ENCODE peak calls at places on chromosomes 13 and 19, in ten cellular contexts. O, A, V, R, N, S, Q, C, I and K are unnamed samples. For H3K4me1, the result is how much of the 10 kb centered on the place peaks cover.

GRCh38 chr13:28859069-28859468 is 38.9 kb downstream of the MTUS2 start:
- DNase-seq in O (no peak), A (no peak), V (no peak), R (no peak), N (no peak), S (no peak), Q (no peak), C (no peak), I (no peak), K (no peak)

GRCh38 chr13:77300176-77301141 is 26.4 kb downstream of the MYCBP2 start:
- DNase-seq in O (no peak), A (peak), V (no peak), R (no peak), N (no peak), S (no peak), Q (peak), C (no peak), I (peak), K (no peak)

GRCh38 chr19:19170053-19170945 is at the start of gene MEF2B:
- DNase-seq in O (peak), A (peak), V (peak), R (peak), N (peak), S (peak), Q (peak), C (peak), I (peak), K (peak)

GRCh38 chr13:82176761-82177160 is 1705.5 kb downstream of the SLITRK1 start:
- DNase-seq in O (no peak), A (no peak), V (no peak), R (no peak), N (no peak), S (no peak), Q (no peak), C (no peak), I (no peak), K (no peak)

GRCh38 chr13:101492251-101492910 is 39.9 kb downstream of the ITGBL1 start:
- DNase-seq in O (no peak), A (no peak), V (no peak), R (no peak), N (no peak), S (no peak), Q (no peak), C (no peak), I (peak), K (no peak)

GRCh38 chr13:113560645-113561416 is 23.7 kb upstream of the TFDP1 start:
- DNase-seq in O (no peak), A (no peak), V (no peak), R (no peak), N (peak), S (no peak), Q (no peak), C (no peak), I (no peak), K (no peak)

GRCh38 chr13:82569581-82569980 is 1312.7 kb downstream of the SLITRK1 start:
- DNase-seq in O (no peak), A (no peak), V (no peak), R (no peak), N (no peak), S (no peak), Q (no peak), C (no peak), I (no peak), K (no peak)

GRCh38 chr13:75635621-75636338 is at the start of gene LMO7:
- DNase-seq in O (peak), A (no peak), V (peak), R (peak), N (no peak), S (peak), Q (peak), C (peak), I (peak), K (peak)

GRCh38 chr13:23922005-23922932 is 25.0 kb upstream of the C1QTNF9B start:
- DNase-seq in O (no peak), A (no peak), V (no peak), R (no peak), N (no peak), S (no peak), Q (no peak), C (no peak), I (peak), K (no peak)

GRCh38 chr13:88592105-88592504 is 920.9 kb downstream of the SLITRK5 start:
- DNase-seq in O (no peak), A (no peak), V (no peak), R (no peak), N (no peak), S (no peak), Q (no peak), C (no peak), I (no peak), K (no peak)

GRCh38 chr13:20461860-20462532 is 63.7 kb downstream of the CRYL1 start:
- DNase-seq in O (no peak), A (no peak), V (no peak), R (peak), N (peak), S (no peak), Q (no peak), C (no peak), I (no peak), K (peak)

GRCh38 chr13:69565334-69565733 is 542.3 kb upstream of the ATXN8OS start:
- DNase-seq in O (no peak), A (peak), V (no peak), R (no peak), N (no peak), S (no peak), Q (peak), C (no peak), I (no peak), K (peak)

GRCh38 chr13:43785681-43786471 is 896 bp downstream of the ENOX1 start:
- DNase-seq in O (no peak), A (peak), V (peak), R (peak), N (peak), S (peak), Q (peak), C (peak), I (peak), K (peak)

GRCh38 chr19:17686592-17687042 is 1.5 kb downstream of the UNC13A start:
- DNase-seq in O (no peak), A (no peak), V (no peak), R (peak), N (no peak), S (peak), Q (no peak), C (no peak), I (no peak), K (peak)

GRCh38 chr13:51015973-51016372 is 95.1 kb downstream of the C13orf42 start:
- DNase-seq in O (no peak), A (no peak), V (no peak), R (no peak), N (no peak), S (no peak), Q (no peak), C (no peak), I (no peak), K (no peak)

GRCh38 chr19:38632476-38633213 is 13.7 kb downstream of the EIF3K start:
- DNase-seq in O (no peak), A (no peak), V (no peak), R (no peak), N (no peak), S (no peak), Q (no peak), C (no peak), I (no peak), K (no peak)

GRCh38 chr19:2495130-2495641 is 19.3 kb downstream of the GADD45B start:
- DNase-seq in O (peak), A (peak), V (peak), R (peak), N (peak), S (peak), Q (no peak), C (peak), I (peak), K (peak)

GRCh38 chr13:94427313-94427712 is 52.2 kb downstream of the DCT start:
- DNase-seq in O (no peak), A (no peak), V (no peak), R (no peak), N (no peak), S (no peak), Q (no peak), C (no peak), I (no peak), K (no peak)

GRCh38 chr19:11274533-11275086 is 12.3 kb upstream of the DOCK6 start:
- DNase-seq in O (no peak), A (no peak), V (no peak), R (no peak), N (no peak), S (no peak), Q (no peak), C (no peak), I (no peak), K (no peak)

GRCh38 chr13:45215392-45216077 is 14.7 kb upstream of the KCTD4 start:
- DNase-seq in O (no peak), A (no peak), V (no peak), R (no peak), N (no peak), S (no peak), Q (no peak), C (no peak), I (no peak), K (no peak)

GRCh38 chr19:55247621-55248099 is 11.2 kb downstream of the PPP6R1 start:
- DNase-seq in O (no peak), A (no peak), V (peak), R (peak), N (no peak), S (peak), Q (no peak), C (no peak), I (no peak), K (no peak)

GRCh38 chr13:57353831-57354230 is 186.8 kb downstream of the PRR20E start:
- DNase-seq in O (no peak), A (no peak), V (no peak), R (no peak), N (no peak), S (no peak), Q (no peak), C (no peak), I (no peak), K (no peak)

GRCh38 chr13:105165449-105166125 is 1369.9 kb downstream of the EFNB2 start:
- DNase-seq in O (no peak), A (no peak), V (no peak), R (no peak), N (no peak), S (no peak), Q (no peak), C (no peak), I (no peak), K (no peak)

GRCh38 chr19:50505856-50506611 is 5.0 kb downstream of the JOSD2 start:
- DNase-seq in O (no peak), A (no peak), V (peak), R (peak), N (no peak), S (peak), Q (no peak), C (no peak), I (no peak), K (no peak)

GRCh38 chr13:112562254-112562653 is 25.7 kb downstream of the TUBGCP3 start:
- DNase-seq in O (no peak), A (no peak), V (no peak), R (no peak), N (no peak), S (no peak), Q (no peak), C (no peak), I (no peak), K (no peak)

GRCh38 chr13:24038405-24038804 is 122.1 kb upstream of the SPATA13 start:
- DNase-seq in O (peak), A (peak), V (no peak), R (no peak), N (no peak), S (no peak), Q (no peak), C (no peak), I (peak), K (peak)

GRCh38 chr19:47274891-47275865 is 493 bp downstream of the INAFM1 start:
- DNase-seq in O (peak), A (no peak), V (peak), R (peak), N (peak), S (no peak), Q (no peak), C (peak), I (no peak), K (peak)

GRCh38 chr19:2455481-2456300 is 1.1 kb downstream of the LMNB2 start:
- DNase-seq in O (peak), A (no peak), V (peak), R (peak), N (peak), S (no peak), Q (peak), C (no peak), I (no peak), K (peak)

GRCh38 chr19:17830567-17831418 is 9.5 kb upstream of the INSL3 start:
- DNase-seq in O (peak), A (peak), V (no peak), R (peak), N (peak), S (peak), Q (peak), C (no peak), I (peak), K (peak)

GRCh38 chr13:30063892-30064291 is 213.5 kb upstream of the UBL3 start:
- DNase-seq in O (no peak), A (no peak), V (no peak), R (no peak), N (no peak), S (no peak), Q (no peak), C (no peak), I (no peak), K (no peak)

DNA sequence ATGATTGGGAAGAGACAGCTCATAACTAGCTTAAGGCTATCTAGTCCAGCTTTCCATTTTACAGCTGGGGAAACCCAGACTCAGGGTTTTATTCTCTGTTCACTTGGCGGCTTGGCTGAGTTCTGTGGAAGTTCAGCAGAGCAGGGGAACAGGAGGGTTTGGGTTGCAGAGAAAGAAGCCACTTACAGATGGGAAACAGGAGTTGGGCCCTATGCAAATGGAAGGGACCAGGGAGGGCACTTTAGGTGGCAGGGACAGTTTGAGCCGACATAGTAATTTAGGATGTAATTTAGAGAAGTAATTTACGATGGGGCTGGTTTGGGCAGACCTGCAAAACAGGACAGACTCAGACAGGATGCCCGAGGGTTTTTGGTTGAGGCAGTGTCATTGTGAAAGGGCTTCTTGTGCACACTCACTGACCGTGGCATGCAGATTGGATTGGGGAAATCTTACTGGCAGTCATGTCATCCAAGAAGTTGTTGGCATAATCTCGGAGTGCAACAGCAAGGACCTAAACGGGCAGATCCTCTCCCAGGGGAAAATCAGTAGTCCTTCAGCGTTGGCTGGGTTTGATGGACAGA is 47.3 kb upstream of the GPR183 start:
- DNase-seq in O (no peak), A (no peak), V (no peak), R (no peak), N (no peak), S (no peak), Q (no peak), C (no peak), I (no peak), K (no peak)
- H3K4me1 ChIP-seq in O (half or more), A (under half), V (under half), R (under half), N (under half), S (under half), Q (under half), C (under half), I (under half), K (under half)

DNA sequence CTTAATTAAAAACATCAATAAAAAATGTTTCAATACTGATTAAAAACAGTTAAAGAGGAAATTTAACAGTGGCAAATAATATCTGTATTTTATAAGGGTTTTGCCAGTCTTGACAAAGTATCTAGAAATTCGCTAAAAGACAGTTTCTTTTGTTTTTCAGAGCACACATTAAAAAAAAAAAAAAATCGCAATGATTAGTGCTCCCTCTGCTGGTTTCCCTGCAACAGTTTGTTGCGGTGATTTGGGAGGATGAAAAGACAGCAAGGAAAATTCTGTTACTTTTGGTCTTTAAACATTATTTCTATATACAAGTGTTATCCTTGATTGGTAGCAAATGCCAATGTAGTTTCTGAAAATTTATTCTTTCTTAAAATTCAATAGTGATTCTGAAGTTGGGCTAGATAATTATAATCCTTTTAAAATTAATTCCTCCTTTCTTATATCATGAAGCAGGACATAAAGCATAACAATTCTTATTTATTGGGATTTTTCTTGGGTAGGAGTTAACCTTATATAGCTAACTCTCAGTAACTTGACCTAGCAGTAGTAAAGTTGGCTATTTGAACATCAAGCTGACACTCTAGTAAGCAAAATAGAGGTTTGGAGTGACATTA is 23.1 kb upstream of the SPRY2 start:
- DNase-seq in O (no peak), A (peak), V (no peak), R (no peak), N (no peak), S (no peak), Q (peak), C (no peak), I (peak), K (no peak)
- TF ChIP-seq CTCF in O (peak), A (peak), V (peak), R (peak), N (peak), S (peak), Q (peak), C (peak), I (peak), K (peak)

DNA sequence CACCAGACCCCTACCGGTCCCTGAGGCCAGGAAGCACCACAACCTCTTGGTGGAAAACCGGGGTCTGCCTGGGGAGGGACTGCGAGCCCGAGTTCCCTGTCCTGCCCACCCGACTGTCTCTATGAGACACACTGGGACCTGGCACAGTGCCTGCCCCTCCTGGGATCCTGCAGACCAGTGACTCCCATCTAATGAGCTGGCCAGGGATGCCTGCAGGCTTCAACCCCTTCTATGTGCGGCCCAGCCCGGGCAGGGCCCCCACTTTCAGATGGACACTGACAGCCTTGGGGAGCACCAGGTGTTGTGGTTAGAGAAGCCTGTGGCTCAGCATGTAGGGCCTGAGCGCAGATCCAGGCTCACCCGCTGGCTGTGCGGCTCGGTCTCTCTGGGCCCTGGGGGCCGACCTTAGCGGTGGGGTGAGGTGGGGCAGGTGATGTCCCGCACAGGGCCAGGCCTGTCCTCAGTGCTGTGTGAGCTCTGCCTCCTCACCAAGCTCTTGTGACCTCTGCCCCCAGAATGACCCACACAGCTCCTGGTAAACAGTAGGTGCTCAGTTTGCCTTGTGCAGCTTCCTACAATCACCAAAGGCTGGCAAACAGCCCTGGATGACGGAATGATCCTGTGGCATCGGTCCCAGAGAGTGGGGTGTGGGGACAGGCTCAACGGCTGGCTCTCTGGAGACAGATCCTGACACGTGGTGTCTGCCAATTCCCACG is 17.9 kb upstream of the CACTIN start:
- DNase-seq in O (no peak), A (peak), V (no peak), R (no peak), N (no peak), S (no peak), Q (no peak), C (no peak), I (peak), K (no peak)
- H3K27ac ChIP-seq in O (no peak), A (no peak), V (no peak), R (no peak), N (no peak), S (no peak), Q (no peak), C (no peak), I (no peak), K (no peak)

GRCh38 chr13:99072941-99073340 is 95.1 kb upstream of the DOCK9 start:
- DNase-seq in O (no peak), A (no peak), V (no peak), R (no peak), N (no peak), S (no peak), Q (no peak), C (no peak), I (no peak), K (no peak)

GRCh38 chr13:99072356-99072755 is 94.5 kb upstream of the DOCK9 start:
- DNase-seq in O (no peak), A (no peak), V (no peak), R (no peak), N (no peak), S (no peak), Q (no peak), C (no peak), I (no peak), K (no peak)

GRCh38 chr13:99071211-99071610 is 93.3 kb upstream of the DOCK9 start:
- DNase-seq in O (no peak), A (no peak), V (no peak), R (no peak), N (no peak), S (no peak), Q (no peak), C (no peak), I (no peak), K (no peak)

GRCh38 chr13:99074693-99075092 is 96.8 kb upstream of the DOCK9 start:
- DNase-seq in O (no peak), A (no peak), V (no peak), R (no peak), N (no peak), S (no peak), Q (no peak), C (no peak), I (no peak), K (no peak)

GRCh38 chr13:99071666-99072065 is 93.8 kb upstream of the DOCK9 start:
- DNase-seq in O (no peak), A (no peak), V (no peak), R (no peak), N (no peak), S (no peak), Q (no peak), C (no peak), I (no peak), K (no peak)
- H3K4me1 ChIP-seq in O (under half), A (under half), V (under half), R (under half), N (under half), S (under half), Q (under half), C (under half), I (under half), K (under half)